ENCODE peak calls at places on chromosomes 5 and 9, in four cellular contexts. One of them, this sample, is unnamed.

GRCh38 chr5:8396756-8397155 is 527.8 kb downstream of the MTRR start:
- DNase-seq in hepatocyte: no peak
- DNase-seq in astrocyte of the cerebellum: peak; percentile 2
- DNase-seq in fibroblast of pulmonary artery: no peak
- DNase-seq in this sample: no peak

GRCh38 chr5:15266265-15266664 is 233.7 kb upstream of the FBXL7 start:
- DNase-seq in hepatocyte: no peak
- DNase-seq in astrocyte of the cerebellum: no peak
- DNase-seq in fibroblast of pulmonary artery: no peak
- DNase-seq in this sample: no peak

GRCh38 chr9:123544007-123544827 is 188.2 kb downstream of the CRB2 start:
- DNase-seq in hepatocyte: peak; percentile 46
- DNase-seq in astrocyte of the cerebellum: peak; percentile 26
- DNase-seq in fibroblast of pulmonary artery: peak; percentile 69
- DNase-seq in this sample: no peak

GRCh38 chr9:133282454-133283238 is 7.6 kb upstream of the ABO start:
- DNase-seq in hepatocyte: no peak
- DNase-seq in astrocyte of the cerebellum: no peak
- DNase-seq in fibroblast of pulmonary artery: no peak
- DNase-seq in this sample: no peak

GRCh38 chr9:100472725-100473261 is at the start of gene TMEFF1:
- DNase-seq in hepatocyte: peak; percentile 81
- DNase-seq in astrocyte of the cerebellum: no peak
- DNase-seq in fibroblast of pulmonary artery: peak; percentile 8
- DNase-seq in this sample: no peak

GRCh38 chr9:137056739-137057407 is 3.0 kb upstream of the ENTPD2 start:
- DNase-seq in hepatocyte: no peak
- DNase-seq in astrocyte of the cerebellum: no peak
- DNase-seq in fibroblast of pulmonary artery: no peak
- DNase-seq in this sample: no peak

GRCh38 chr9:133532937-133533668 is 1.4 kb upstream of the ADAMTSL2 start:
- DNase-seq in hepatocyte: peak; percentile 71
- DNase-seq in astrocyte of the cerebellum: no peak
- DNase-seq in fibroblast of pulmonary artery: peak; percentile 72
- DNase-seq in this sample: no peak

GRCh38 chr5:2106721-2107120 is 224.0 kb upstream of the IRX4 start:
- DNase-seq in hepatocyte: no peak
- DNase-seq in astrocyte of the cerebellum: no peak
- DNase-seq in fibroblast of pulmonary artery: no peak
- DNase-seq in this sample: no peak

GRCh38 chr5:116479776-116480675 is 94.6 kb downstream of the SEMA6A start:
- DNase-seq in hepatocyte: no peak
- DNase-seq in astrocyte of the cerebellum: no peak
- DNase-seq in fibroblast of pulmonary artery: peak; percentile 39
- DNase-seq in this sample: no peak

GRCh38 chr9:91714020-91714721 is 235.9 kb downstream of the ROR2 start:
- DNase-seq in hepatocyte: peak; percentile 73
- DNase-seq in astrocyte of the cerebellum: peak; percentile 22
- DNase-seq in fibroblast of pulmonary artery: peak; percentile 77
- DNase-seq in this sample: no peak

GRCh38 chr9:91710148-91710547 is 239.9 kb downstream of the ROR2 start:
- DNase-seq in hepatocyte: no peak
- DNase-seq in astrocyte of the cerebellum: no peak
- DNase-seq in fibroblast of pulmonary artery: no peak
- DNase-seq in this sample: no peak

GRCh38 chr9:91712811-91713210 is 237.2 kb downstream of the ROR2 start:
- DNase-seq in hepatocyte: no peak
- DNase-seq in astrocyte of the cerebellum: no peak
- DNase-seq in fibroblast of pulmonary artery: no peak
- DNase-seq in this sample: no peak

GRCh38 chr9:91714874-91715615 is 235.0 kb downstream of the ROR2 start:
- DNase-seq in hepatocyte: no peak
- DNase-seq in astrocyte of the cerebellum: no peak
- DNase-seq in fibroblast of pulmonary artery: no peak
- DNase-seq in this sample: no peak

DNA sequence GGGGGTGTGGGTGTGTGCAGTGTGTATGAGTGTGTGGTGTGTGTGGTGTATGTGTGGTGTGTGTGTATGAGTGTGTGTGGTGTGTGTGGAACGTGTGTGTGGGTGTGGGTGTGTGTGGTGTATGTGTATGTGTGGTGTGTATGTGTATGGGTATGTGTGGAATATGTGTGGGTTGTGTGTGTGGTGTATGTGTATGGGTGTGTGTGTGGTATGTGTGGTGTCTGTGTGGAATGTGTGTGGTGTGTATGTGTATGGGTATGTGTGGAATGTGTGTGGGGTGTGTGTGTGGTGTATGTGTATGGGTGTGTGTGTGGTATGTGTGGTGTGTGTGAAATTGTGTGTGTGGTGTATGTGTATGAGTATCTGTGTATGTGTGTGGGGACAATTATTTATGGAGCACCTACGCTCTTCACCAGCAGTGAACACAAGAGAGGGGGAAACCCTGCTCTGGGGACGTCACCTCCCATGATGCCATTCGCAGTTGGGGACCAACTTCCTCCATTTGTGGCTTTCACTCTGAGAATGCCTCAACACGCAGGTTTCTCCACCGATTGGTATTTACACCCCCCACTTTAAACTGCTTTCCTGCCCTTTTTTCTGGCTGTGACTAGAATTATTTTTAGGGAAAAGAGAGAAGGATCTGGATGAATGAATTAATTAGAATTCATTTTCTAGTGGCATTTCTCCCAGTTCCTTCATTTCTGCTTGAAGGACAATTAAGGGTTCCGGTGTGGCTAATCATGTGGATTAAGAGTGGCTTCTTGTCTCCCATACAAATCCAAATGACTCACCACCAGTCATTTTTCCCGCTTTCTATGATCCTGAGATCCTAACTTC is 238.1 kb downstream of the ROR2 start:
- DNase-seq in hepatocyte: no peak
- DNase-seq in astrocyte of the cerebellum: no peak
- DNase-seq in fibroblast of pulmonary artery: peak; percentile 31
- DNase-seq in this sample: no peak
- H3K4me3 ChIP-seq in hepatocyte: no peak overlapping the region
- H3K4me3 ChIP-seq in astrocyte of the cerebellum: no peak overlapping the region
- H3K4me3 ChIP-seq in fibroblast of pulmonary artery: no peak overlapping the region
- H3K4me3 ChIP-seq in this sample: no peak overlapping the region

DNA sequence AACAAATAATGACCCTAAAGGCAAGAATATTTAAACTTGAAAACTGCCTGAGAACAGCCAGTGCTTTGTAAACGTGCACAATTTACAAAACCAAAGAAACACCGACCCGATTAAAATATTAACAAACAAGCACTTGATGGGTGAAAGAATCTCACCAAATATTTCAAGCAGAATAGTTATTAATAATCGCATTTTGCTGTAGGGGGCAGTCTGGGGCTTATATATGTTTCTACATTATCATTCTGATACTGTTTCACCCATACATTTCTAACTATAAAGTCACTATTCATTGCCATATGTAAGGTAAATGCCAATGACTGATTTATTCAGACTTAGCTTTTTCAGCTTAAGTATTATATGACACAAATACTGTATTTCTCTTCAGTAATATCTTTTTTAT is 37.7 kb downstream of the UBAP2 start:
- DNase-seq in hepatocyte: peak; percentile 11
- DNase-seq in astrocyte of the cerebellum: no peak
- DNase-seq in fibroblast of pulmonary artery: peak; percentile 19
- DNase-seq in this sample: no peak
- TF ChIP-seq CTCF in hepatocyte: peak; percentile 30
- TF ChIP-seq CTCF in astrocyte of the cerebellum: no peak
- TF ChIP-seq CTCF in fibroblast of pulmonary artery: peak; percentile 34
- TF ChIP-seq CTCF in this sample: no peak

GRCh38 chr9:89808076-89808701 is 203.4 kb downstream of the GADD45G start:
- DNase-seq in hepatocyte: no peak
- DNase-seq in astrocyte of the cerebellum: no peak
- DNase-seq in fibroblast of pulmonary artery: peak; percentile 23
- DNase-seq in this sample: no peak
- H3K4me3 ChIP-seq in hepatocyte: no peak overlapping the region
- H3K4me3 ChIP-seq in astrocyte of the cerebellum: no peak overlapping the region
- H3K4me3 ChIP-seq in fibroblast of pulmonary artery: no peak overlapping the region
- H3K4me3 ChIP-seq in this sample: no peak overlapping the region

GRCh38 chr5:100905259-100905914 is 2.3 kb upstream of the ST8SIA4 start:
- DNase-seq in hepatocyte: no peak
- DNase-seq in astrocyte of the cerebellum: no peak
- DNase-seq in fibroblast of pulmonary artery: no peak
- DNase-seq in this sample: no peak
- TF ChIP-seq CTCF in hepatocyte: no peak
- TF ChIP-seq CTCF in astrocyte of the cerebellum: no peak
- TF ChIP-seq CTCF in fibroblast of pulmonary artery: no peak
- TF ChIP-seq CTCF in this sample: no peak

GRCh38 chr5:6517494-6517893 is 68.8 kb downstream of the UBE2QL1 start:
- DNase-seq in hepatocyte: no peak
- DNase-seq in astrocyte of the cerebellum: no peak
- DNase-seq in fibroblast of pulmonary artery: no peak
- DNase-seq in this sample: no peak
- H3K4me3 ChIP-seq in hepatocyte: no peak overlapping the region
- H3K4me3 ChIP-seq in astrocyte of the cerebellum: no peak overlapping the region
- H3K4me3 ChIP-seq in fibroblast of pulmonary artery: no peak overlapping the region
- H3K4me3 ChIP-seq in this sample: no peak overlapping the region

DNA sequence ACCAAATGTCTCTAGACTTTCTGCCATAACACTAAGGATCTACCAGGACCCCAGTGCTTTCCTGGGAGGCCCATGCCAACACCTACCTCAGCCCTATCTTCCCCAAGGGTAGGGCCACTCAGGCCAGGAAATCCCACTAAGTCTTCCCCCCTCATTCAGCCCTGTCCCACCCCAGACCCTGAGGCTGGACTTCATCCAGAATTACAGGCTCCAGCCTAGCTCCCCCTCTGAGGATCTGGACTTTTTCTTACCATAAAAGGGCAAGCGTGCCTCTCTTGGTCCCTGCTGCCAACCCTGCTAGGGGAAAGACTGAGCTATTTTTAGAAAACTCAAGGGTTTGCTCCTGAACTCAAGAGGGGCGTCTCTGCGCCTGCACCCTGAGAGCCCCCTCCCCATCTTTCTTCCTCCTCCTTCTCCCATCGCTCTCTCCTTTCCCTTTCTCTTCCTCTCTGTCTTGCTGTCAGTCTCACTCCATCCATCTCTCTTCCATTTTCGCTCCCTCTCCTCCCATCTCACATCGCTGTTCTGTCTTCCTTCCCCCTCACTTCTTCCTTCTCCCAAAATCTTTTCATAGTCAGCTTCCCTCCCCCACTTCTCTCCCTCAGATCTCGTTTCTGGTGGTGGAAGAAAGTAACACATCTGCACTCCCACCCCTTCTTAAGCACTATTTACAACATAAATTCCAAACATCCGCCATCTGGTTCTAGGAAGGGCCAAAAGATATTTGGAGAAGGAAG is 38.1 kb upstream of the IL17B start:
- DNase-seq in hepatocyte: peak; percentile 66
- DNase-seq in astrocyte of the cerebellum: no peak
- DNase-seq in fibroblast of pulmonary artery: no peak
- DNase-seq in this sample: no peak
- TF ChIP-seq CTCF in hepatocyte: no peak
- TF ChIP-seq CTCF in astrocyte of the cerebellum: no peak
- TF ChIP-seq CTCF in fibroblast of pulmonary artery: no peak
- TF ChIP-seq CTCF in this sample: no peak

This sample was measured in AG04449.